ENCODE peak calls at places on chromosomes 4 and X, in four cellular contexts. Z, Y, S and T are unnamed samples.

GRCh38 chr4:1300466-1301455 is 11.1 kb downstream of the MAEA start:
- DNase-seq in S (peak; percentile 38), Z (no peak), Y (no peak), T (no peak)

GRCh38 chr4:145623831-145624230 is 4.6 kb downstream of the MMAA start:
- DNase-seq in Y (no peak), Z (no peak), S (no peak), T (no peak)

GRCh38 chr4:84583871-84584373 is 995 bp downstream of the CDS1 start:
- DNase-seq in Z (no peak), S (no peak), Y (peak; percentile 17), T (no peak)

GRCh38 chr4:37441231-37442061 is 196.9 kb downstream of the NWD2 start:
- DNase-seq in S (no peak), Y (no peak), Z (no peak), T (peak; percentile 94)

GRCh38 chrX:63250253-63250868 is 100.8 kb downstream of the SPIN4 start:
- DNase-seq in Y (peak; percentile 81), Z (no peak), S (no peak), T (peak; percentile 27)

GRCh38 chrX:48945517-48946348 is 11.7 kb downstream of the OTUD5 start:
- DNase-seq in Y (peak; percentile 67), Z (peak; percentile 35), S (no peak), T (no peak)

GRCh38 chr4:15479089-15479912 is 9.6 kb downstream of the CC2D2A start:
- DNase-seq in S (peak; percentile 50), Z (peak; percentile 61), Y (peak; percentile 79), T (peak; percentile 16)

GRCh38 chr4:54614094-54614493 is 43.7 kb upstream of the KIT start:
- DNase-seq in Z (no peak), Y (no peak), S (no peak), T (no peak)

GRCh38 chr4:155679343-155679742 is 12.7 kb downstream of the GUCY1A1 start:
- DNase-seq in Z (no peak), S (no peak), Y (peak; percentile 42), T (peak; percentile 80)

GRCh38 chr4:55385201-55385649 is 10.5 kb upstream of the TMEM165 start:
- DNase-seq in S (no peak), Y (no peak), Z (no peak), T (no peak)

GRCh38 chr4:63302792-63303191 is 1106.5 kb downstream of the TECRL start:
- DNase-seq in Z (no peak), Y (no peak), S (no peak), T (no peak)

GRCh38 chr4:47065099-47065498 is 33.7 kb downstream of the GABRB1 start:
- DNase-seq in S (no peak), Z (no peak), Y (no peak), T (no peak)

GRCh38 chr4:163702736-163703135 is 208.2 kb downstream of the TMA16 start:
- DNase-seq in Y (no peak), Z (no peak), S (no peak), T (no peak)

GRCh38 chr4:150283689-150284088 is 205.4 kb downstream of the DCLK2 start:
- DNase-seq in S (no peak), Z (no peak), Y (no peak), T (no peak)

GRCh38 chr4:7425171-7425570 is 9.6 kb downstream of the PSAPL1 start:
- DNase-seq in Z (no peak), Y (no peak), S (no peak), T (no peak)

GRCh38 chrX:93673869-93674271 is at the start of gene FAM133A:
- DNase-seq in Z (no peak), Y (peak; percentile 66), S (no peak), T (no peak)

GRCh38 chr4:164890691-164891090 is 13.7 kb downstream of the APELA start:
- DNase-seq in Z (no peak), Y (no peak), S (no peak), T (no peak)

GRCh38 chr4:173009129-173009823 is 159.3 kb upstream of the GALNT7 start:
- DNase-seq in Y (no peak), S (no peak), Z (no peak), T (no peak)

GRCh38 chr4:169583563-169583962 is 28.8 kb downstream of the NEK1 start:
- DNase-seq in S (no peak), Z (no peak), Y (no peak), T (no peak)

GRCh38 chr4:168380290-168380689 is 61.7 kb upstream of the DDX60 start:
- DNase-seq in S (no peak), Z (no peak), Y (no peak), T (no peak)

GRCh38 chr4:1533501-1534064 is 127.3 kb upstream of the NKX1-1 start:
- DNase-seq in Z (no peak), S (no peak), Y (no peak), T (no peak)

GRCh38 chr4:185902654-185903053 is 90.7 kb upstream of the SORBS2 start:
- DNase-seq in Y (no peak), Z (no peak), S (no peak), T (no peak)

GRCh38 chrX:8366491-8366890 is 98.1 kb upstream of the VCX3B start:
- DNase-seq in Z (no peak), Y (no peak), S (no peak), T (no peak)

GRCh38 chrX:46649421-46650260 is 76.1 kb downstream of the CHST7 start:
- DNase-seq in Y (no peak), S (no peak), Z (peak; percentile 60), T (no peak)

GRCh38 chr4:142379277-142380051 is 466.6 kb downstream of the INPP4B start:
- DNase-seq in Y (no peak), Z (no peak), S (no peak), T (no peak)

GRCh38 chr4:150080875-150081274 is 2.6 kb downstream of the DCLK2 start:
- DNase-seq in S (no peak), Y (no peak), Z (no peak), T (no peak)

GRCh38 chr4:2962614-2963184 is 507 bp downstream of the NOP14 start:
- DNase-seq in S (no peak), Y (peak; percentile 81), Z (no peak), T (no peak)

GRCh38 chr4:145535202-145535601 is 53.5 kb downstream of the SMAD1 start:
- DNase-seq in Y (no peak), Z (no peak), S (no peak), T (no peak)

GRCh38 chr4:15164571-15164970 is 162.3 kb downstream of the CPEB2 start:
- DNase-seq in Z (no peak), Y (no peak), S (no peak), T (no peak)

GRCh38 chr4:60422440-60422839 is 777.7 kb upstream of the ADGRL3 start:
- DNase-seq in S (no peak), Y (no peak), Z (no peak), T (no peak)

GRCh38 chr4:24655971-24656370 is 71.6 kb upstream of the DHX15 start:
- DNase-seq in Z (no peak), S (no peak), Y (no peak), T (no peak)

GRCh38 chr4:145939856-145940255 is 1.2 kb upstream of the ZNF827 start:
- DNase-seq in Z (no peak), Y (no peak), S (no peak), T (no peak)

GRCh38 chr4:122739174-122739573 is 6.7 kb downstream of the BBS12 start:
- DNase-seq in Y (no peak), Z (no peak), S (no peak), T (no peak)

GRCh38 chr4:56086073-56086521 is 137.4 kb downstream of the CEP135 start:
- DNase-seq in S (no peak), Y (peak; percentile 16), Z (no peak), T (no peak)

GRCh38 chr4:38334791-38335190 is 329.2 kb upstream of the KLF3 start:
- DNase-seq in Z (no peak), Y (no peak), S (no peak), T (peak; percentile 43)

GRCh38 chrX:70455366-70456202 is 10.9 kb downstream of the DLG3 start:
- DNase-seq in Y (no peak), Z (no peak), S (no peak), T (no peak)

GRCh38 chrX:136639506-136640176 is 8.3 kb upstream of the CD40LG start:
- DNase-seq in Z (no peak), S (no peak), Y (no peak), T (no peak)

GRCh38 chr4:169229571-169230028 is 41.2 kb downstream of the SH3RF1 start:
- DNase-seq in Y (no peak), Z (no peak), S (no peak), T (peak; percentile 61)

DNA sequence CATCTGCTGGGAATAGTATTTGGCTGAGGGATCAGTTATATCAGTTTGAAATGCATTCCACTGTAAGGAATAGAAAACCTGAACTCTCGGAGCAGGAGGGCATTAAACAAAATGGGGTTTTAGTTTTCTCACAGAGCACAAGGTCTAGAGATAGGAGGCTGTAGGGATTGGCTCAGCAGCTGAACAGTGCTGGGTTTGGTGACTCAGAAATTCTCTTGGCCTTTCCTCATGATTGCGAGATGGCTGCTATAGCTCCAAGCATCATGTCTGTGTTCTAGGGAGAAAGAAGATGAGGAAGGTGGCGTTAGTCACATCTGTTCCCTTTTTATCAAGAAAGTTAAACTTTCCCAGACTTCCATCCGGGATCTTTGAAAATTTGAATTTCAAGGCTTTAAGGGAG is 177.3 kb downstream of the NHS start:
- DNase-seq in S (no peak), Z (no peak), Y (no peak), T (no peak)
- H3K27ac ChIP-seq in S (no peak overlapping the region), Z (no peak overlapping the region), Y (no peak overlapping the region), T (peak overlapping the region; percentile 80)

DNA sequence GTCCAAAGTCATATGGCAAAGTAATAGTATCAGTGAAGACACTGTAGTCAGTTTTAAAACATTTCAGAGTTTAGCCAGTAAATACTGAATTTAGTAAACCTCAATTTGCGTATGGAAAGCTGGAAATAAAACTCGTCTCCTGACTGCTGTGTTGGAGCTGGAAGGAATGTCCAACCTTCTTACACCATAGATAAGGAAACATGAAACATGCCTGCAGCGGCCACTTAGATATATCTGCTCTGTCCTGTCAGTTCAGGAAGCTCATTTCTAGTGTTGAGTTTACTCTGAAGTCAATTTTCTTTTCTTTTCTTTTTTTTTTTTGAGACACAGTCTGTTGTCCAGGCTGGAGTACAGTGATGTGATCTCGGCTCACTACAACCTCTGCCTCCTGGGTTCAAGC is 21.2 kb downstream of the ARHGAP10 start:
- DNase-seq in Y (peak; percentile 57), S (no peak), Z (no peak), T (no peak)
- H3K27ac ChIP-seq in Y (peak overlapping the region; percentile 70), S (peak overlapping the region; percentile 41), Z (no peak overlapping the region), T (no peak overlapping the region)

GRCh38 chrX:53684415-53685192 is 1.9 kb downstream of the HUWE1 start:
- DNase-seq in S (peak; percentile 86), Y (no peak), Z (no peak), T (no peak)
- H3K27ac ChIP-seq in S (peak overlapping the region; percentile 70), Y (peak overlapping the region; percentile 92), Z (no peak overlapping the region), T (peak overlapping the region; percentile 85)

DNA sequence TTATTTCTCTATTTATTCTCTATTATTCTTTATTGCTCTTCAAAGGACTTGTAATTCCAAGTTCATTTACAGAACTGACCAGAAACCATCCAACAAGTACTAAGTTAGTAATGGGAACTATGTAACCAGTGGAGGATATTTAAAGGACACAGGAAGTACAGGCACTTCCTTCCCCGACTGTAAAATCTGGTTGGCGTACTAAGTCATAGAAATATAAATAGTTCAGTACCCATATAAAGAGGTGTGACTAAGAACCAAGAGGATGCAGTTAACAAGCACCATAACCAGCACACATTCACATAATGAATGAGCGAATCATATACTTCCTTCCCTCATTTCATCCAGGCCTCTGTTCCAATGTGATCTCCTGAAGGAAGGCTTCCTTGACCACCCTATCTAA is 3.6 kb upstream of the EIF4E start:
- DNase-seq in Z (no peak), S (no peak), Y (no peak), T (peak; percentile 53)
- H3K27ac ChIP-seq in Z (no peak overlapping the region), S (no peak overlapping the region), Y (no peak overlapping the region), T (peak overlapping the region; percentile 97)